ENCODE peak calls at places on chromosome 2, in ten cellular contexts. One of them, this sample, is unnamed.

GRCh38 chr2:75002007-75002406 is 43.6 kb downstream of the POLE4 start:
- DNase-seq in body of pancreas: no peak
- DNase-seq in COLO829: no peak
- DNase-seq in neuronal stem cell: no peak
- DNase-seq in HFFc6: no peak
- DNase-seq in psoas muscle: no peak
- DNase-seq in neural crest cell: no peak
- DNase-seq in BJ: no peak
- DNase-seq in T-helper 1 cell: no peak
- DNase-seq in right lobe of liver: no peak
- DNase-seq in this sample: no peak

GRCh38 chr2:149380205-149380604 is 49.8 kb downstream of the LYPD6 start:
- DNase-seq in body of pancreas: no peak
- DNase-seq in COLO829: no peak
- DNase-seq in neuronal stem cell: no peak
- DNase-seq in HFFc6: no peak
- DNase-seq in psoas muscle: no peak
- DNase-seq in neural crest cell: no peak
- DNase-seq in BJ: no peak
- DNase-seq in T-helper 1 cell: no peak
- DNase-seq in right lobe of liver: no peak
- DNase-seq in this sample: no peak

GRCh38 chr2:200702646-200703118 is 109.0 kb upstream of the BZW1 start:
- DNase-seq in body of pancreas: no peak
- DNase-seq in COLO829: no peak
- DNase-seq in neuronal stem cell: no peak
- DNase-seq in HFFc6: no peak
- DNase-seq in psoas muscle: no peak
- DNase-seq in neural crest cell: no peak
- DNase-seq in BJ: no peak
- DNase-seq in T-helper 1 cell: peak; percentile 21
- DNase-seq in right lobe of liver: peak; percentile 76
- DNase-seq in this sample: no peak

GRCh38 chr2:199461455-199462166 is 3.9 kb upstream of the SATB2 start:
- DNase-seq in body of pancreas: no peak
- DNase-seq in COLO829: no peak
- DNase-seq in neuronal stem cell: peak; percentile 27
- DNase-seq in HFFc6: no peak
- DNase-seq in psoas muscle: no peak
- DNase-seq in neural crest cell: no peak
- DNase-seq in BJ: no peak
- DNase-seq in T-helper 1 cell: no peak
- DNase-seq in right lobe of liver: no peak
- DNase-seq in this sample: no peak

GRCh38 chr2:120693121-120693520 is 42.5 kb upstream of the GLI2 start:
- DNase-seq in body of pancreas: no peak
- DNase-seq in COLO829: no peak
- DNase-seq in neuronal stem cell: no peak
- DNase-seq in HFFc6: no peak
- DNase-seq in psoas muscle: no peak
- DNase-seq in neural crest cell: no peak
- DNase-seq in BJ: no peak
- DNase-seq in T-helper 1 cell: no peak
- DNase-seq in right lobe of liver: no peak
- DNase-seq in this sample: no peak

GRCh38 chr2:174166261-174166660 is 82.1 kb downstream of the OLA1 start:
- DNase-seq in body of pancreas: no peak
- DNase-seq in COLO829: no peak
- DNase-seq in neuronal stem cell: no peak
- DNase-seq in HFFc6: no peak
- DNase-seq in psoas muscle: no peak
- DNase-seq in neural crest cell: no peak
- DNase-seq in BJ: no peak
- DNase-seq in T-helper 1 cell: no peak
- DNase-seq in right lobe of liver: no peak
- DNase-seq in this sample: no peak

GRCh38 chr2:70090706-70091334 is 3.5 kb downstream of the PCBP1 start:
- DNase-seq in body of pancreas: no peak
- DNase-seq in COLO829: no peak
- DNase-seq in neuronal stem cell: no peak
- DNase-seq in HFFc6: no peak
- DNase-seq in psoas muscle: no peak
- DNase-seq in neural crest cell: no peak
- DNase-seq in BJ: no peak
- DNase-seq in T-helper 1 cell: no peak
- DNase-seq in right lobe of liver: peak; percentile 43
- DNase-seq in this sample: no peak

GRCh38 chr2:65366595-65367125 is 65.7 kb downstream of the SPRED2 start:
- DNase-seq in body of pancreas: no peak
- DNase-seq in COLO829: peak; percentile 92
- DNase-seq in neuronal stem cell: no peak
- DNase-seq in HFFc6: peak; percentile 97
- DNase-seq in psoas muscle: no peak
- DNase-seq in neural crest cell: no peak
- DNase-seq in BJ: peak; percentile 87
- DNase-seq in T-helper 1 cell: no peak
- DNase-seq in right lobe of liver: no peak
- DNase-seq in this sample: no peak

GRCh38 chr2:149365826-149366583 is 35.6 kb downstream of the LYPD6 start:
- DNase-seq in body of pancreas: peak; percentile 57
- DNase-seq in COLO829: no peak
- DNase-seq in neuronal stem cell: no peak
- DNase-seq in HFFc6: peak; percentile 25
- DNase-seq in psoas muscle: no peak
- DNase-seq in neural crest cell: no peak
- DNase-seq in BJ: no peak
- DNase-seq in T-helper 1 cell: no peak
- DNase-seq in right lobe of liver: peak; percentile 73
- DNase-seq in this sample: no peak

GRCh38 chr2:20425371-20425881 is 21.4 kb upstream of the RHOB start:
- DNase-seq in body of pancreas: no peak
- DNase-seq in COLO829: no peak
- DNase-seq in neuronal stem cell: no peak
- DNase-seq in HFFc6: peak; percentile 70
- DNase-seq in psoas muscle: no peak
- DNase-seq in neural crest cell: no peak
- DNase-seq in BJ: no peak
- DNase-seq in T-helper 1 cell: no peak
- DNase-seq in right lobe of liver: peak; percentile 26
- DNase-seq in this sample: no peak

GRCh38 chr2:172099472-172100079 is 3.1 kb downstream of the DLX2 start:
- DNase-seq in body of pancreas: no peak
- DNase-seq in COLO829: no peak
- DNase-seq in neuronal stem cell: no peak
- DNase-seq in HFFc6: no peak
- DNase-seq in psoas muscle: no peak
- DNase-seq in neural crest cell: no peak
- DNase-seq in BJ: no peak
- DNase-seq in T-helper 1 cell: no peak
- DNase-seq in right lobe of liver: no peak
- DNase-seq in this sample: no peak

GRCh38 chr2:239459056-239459455 is 58.2 kb upstream of the HDAC4 start:
- DNase-seq in body of pancreas: no peak
- DNase-seq in COLO829: no peak
- DNase-seq in neuronal stem cell: no peak
- DNase-seq in HFFc6: no peak
- DNase-seq in psoas muscle: no peak
- DNase-seq in neural crest cell: no peak
- DNase-seq in BJ: no peak
- DNase-seq in T-helper 1 cell: no peak
- DNase-seq in right lobe of liver: peak; percentile 36
- DNase-seq in this sample: no peak

This sample was measured in activated B cell treated with CpG ODN at 0.5 μM for 24 hours.